ENCODE peak calls at places on chromosome 10, in nine cellular contexts. N is CD8-positive, alpha-beta T cell; R is KBM-7; E is OCI-LY7; X is AML-193; U is ecto neural progenitor cell; T is cardiac muscle cell; S is posterior cingulate gyrus; Q is activated T-cell treated with anti-CD3 and anti-CD28 coated beads for 1 hour. I is an unnamed sample.

GRCh38 chr10:102515724-102516123 is 12.0 kb downstream of the SUFU start:
- DNase-seq in N (no peak), R (no peak), E (no peak), X (no peak), U (no peak), T (no peak), S (no peak), Q (no peak), I (no peak)

GRCh38 chr10:95260397-95260881 is 30.4 kb downstream of the PDLIM1 start:
- DNase-seq in N (no peak), R (no peak), E (no peak), X (no peak), U (no peak), T (peak), S (no peak), Q (no peak), I (no peak)

GRCh38 chr10:86716466-86716865 is 40.0 kb upstream of the BMPR1A start:
- DNase-seq in N (no peak), R (no peak), E (no peak), X (no peak), U (no peak), T (no peak), S (peak), Q (no peak), I (no peak)

GRCh38 chr10:111455776-111456426 is 379.1 kb downstream of the ADRA2A start:
- DNase-seq in N (no peak), R (no peak), E (no peak), X (no peak), U (no peak), T (no peak), S (no peak), Q (no peak), I (peak)

GRCh38 chr10:124624875-124625274 is 119.3 kb downstream of the FAM53B start:
- DNase-seq in N (no peak), R (no peak), E (no peak), X (no peak), U (no peak), T (no peak), S (no peak), Q (no peak), I (peak)

GRCh38 chr10:133283931-133284330 is 7.3 kb upstream of the ADAM8 start:
- DNase-seq in N (no peak), R (no peak), E (no peak), X (no peak), U (no peak), T (no peak), S (no peak), Q (no peak), I (no peak)

GRCh38 chr10:107546239-107546638 is 381.7 kb upstream of the SORCS1 start:
- DNase-seq in N (no peak), R (no peak), E (no peak), X (no peak), U (no peak), T (no peak), S (no peak), Q (no peak), I (no peak)

GRCh38 chr10:110356628-110357245 is 52.0 kb upstream of the SMNDC1 start:
- DNase-seq in N (peak), R (peak), E (peak), X (no peak), U (no peak), T (no peak), S (no peak), Q (no peak), I (peak)

GRCh38 chr10:78513330-78513729 is 479.7 kb downstream of the RPS24 start:
- DNase-seq in N (peak), R (no peak), E (no peak), X (no peak), U (no peak), T (peak), S (peak), Q (no peak), I (no peak)

GRCh38 chr10:10785627-10786333 is 231.9 kb upstream of the CELF2 start:
- DNase-seq in N (no peak), R (no peak), E (no peak), X (no peak), U (no peak), T (no peak), S (no peak), Q (no peak), I (no peak)